ENCODE peak calls at places on chromosomes 2 and 18, in nine cellular contexts. Q is left colon, J is NCI-H460, P is M059J, O is neural progenitor cell, T is GM18507, C is NCI-H1417, W is EL, E is nucleus accumbens. D is an unnamed sample.

GRCh38 chr2:143551946-143552655 is 422.9 kb downstream of the ARHGAP15 start:
- DNase-seq in E (no peak), O (no peak), J (no peak), T (no peak), W (peak; percentile 3), Q (no peak), C (no peak), P (peak; percentile 68), D (no peak)

GRCh38 chr2:14633031-14633430 is 514 bp downstream of the LRATD1 start:
- DNase-seq in P (no peak), Q (no peak), W (peak; percentile 4), T (no peak), O (peak; percentile 28), J (no peak), C (peak; percentile 48), E (no peak), D (peak; percentile 14)

GRCh38 chr18:76953186-76953982 is 131.0 kb downstream of the ZNF236 start:
- DNase-seq in O (no peak), E (no peak), Q (peak; percentile 57), J (no peak), P (no peak), W (no peak), C (peak; percentile 41), T (no peak), D (no peak)

GRCh38 chr2:45946023-45946422 is 294.5 kb downstream of the PRKCE start:
- DNase-seq in P (peak; percentile 99), W (peak; percentile 90), E (no peak), J (no peak), T (no peak), O (no peak), Q (no peak), C (no peak), D (no peak)

GRCh38 chr2:169877406-169877805 is 50.2 kb downstream of the UBR3 start:
- DNase-seq in J (no peak), P (peak; percentile 7), T (no peak), C (no peak), E (no peak), O (no peak), Q (no peak), W (no peak), D (no peak)

GRCh38 chr2:102070058-102070642 is 72.4 kb upstream of the IL1R1 start:
- DNase-seq in J (peak; percentile 83), Q (peak; percentile 79), W (peak; percentile 83), O (no peak), P (peak; percentile 94), E (no peak), T (no peak), C (no peak), D (no peak)

GRCh38 chr2:189506514-189506976 is 65.3 kb downstream of the WDR75 start:
- DNase-seq in W (no peak), T (no peak), J (peak; percentile 17), E (no peak), C (no peak), P (peak; percentile 36), Q (no peak), O (no peak), D (no peak)

GRCh38 chr2:175931751-175932295 is 70.2 kb downstream of the LNPK start:
- DNase-seq in C (no peak), E (no peak), P (peak; percentile 46), T (no peak), O (no peak), Q (no peak), J (no peak), W (peak; percentile 52), D (no peak)

GRCh38 chr2:148538375-148538774 is 106.2 kb upstream of the EPC2 start:
- DNase-seq in T (no peak), O (no peak), E (no peak), P (no peak), J (no peak), Q (no peak), W (no peak), C (no peak), D (no peak)

GRCh38 chr2:31429759-31430438 is 15.4 kb upstream of the XDH start:
- DNase-seq in J (no peak), P (peak; percentile 82), T (no peak), C (no peak), W (no peak), O (no peak), E (no peak), Q (no peak), D (no peak)

GRCh38 chr2:137689549-137689948 is 274.7 kb upstream of the HNMT start:
- DNase-seq in W (peak; percentile 1), E (no peak), Q (no peak), O (no peak), T (no peak), J (no peak), P (no peak), C (no peak), D (no peak)

GRCh38 chr2:143807192-143807591 is 678.0 kb downstream of the ARHGAP15 start:
- DNase-seq in Q (no peak), C (no peak), P (no peak), E (no peak), J (no peak), O (no peak), T (no peak), W (peak; percentile 29), D (no peak)

GRCh38 chr18:29184654-29185053 is 1007.7 kb upstream of the CDH2 start:
- DNase-seq in O (no peak), Q (no peak), E (no peak), P (peak; percentile 48), J (no peak), W (peak; percentile 30), C (no peak), T (no peak), D (no peak)

GRCh38 chr18:26685438-26686173 is 137.3 kb upstream of the KCTD1 start:
- DNase-seq in W (no peak), P (peak; percentile 14), Q (no peak), J (no peak), O (peak; percentile 46), C (no peak), E (no peak), T (no peak), D (peak; percentile 15)

GRCh38 chr2:23484163-23484740 is 99.3 kb downstream of the KLHL29 start:
- DNase-seq in C (no peak), P (no peak), J (no peak), Q (no peak), W (no peak), O (no peak), E (no peak), T (no peak), D (no peak)

GRCh38 chr2:41867553-41867952 is 180.3 kb upstream of the PKDCC start:
- DNase-seq in W (no peak), T (no peak), Q (no peak), P (peak; percentile 27), E (no peak), J (no peak), C (no peak), O (no peak), D (no peak)

GRCh38 chr2:176445831-176446433 is 176.7 kb downstream of the MTX2 start:
- DNase-seq in C (no peak), P (peak; percentile 75), J (no peak), W (peak; percentile 61), E (no peak), O (no peak), T (no peak), Q (no peak), D (no peak)

GRCh38 chr18:3620146-3621119 is 170.5 kb downstream of the TGIF1 start:
- DNase-seq in W (no peak), O (no peak), P (no peak), C (no peak), Q (peak; percentile 20), J (no peak), T (no peak), E (no peak), D (no peak)

GRCh38 chr2:148927010-148927409 is 52.0 kb downstream of the KIF5C start:
- DNase-seq in Q (peak; percentile 53), T (no peak), W (no peak), C (no peak), O (no peak), P (no peak), J (no peak), E (no peak), D (no peak)

GRCh38 chr2:175490306-175490705 is 308.8 kb upstream of the ATP5MC3 start:
- DNase-seq in P (no peak), J (no peak), Q (no peak), O (no peak), C (no peak), E (no peak), W (no peak), T (no peak), D (no peak)

GRCh38 chr2:64371727-64372126 is 82.2 kb upstream of the LGALSL start:
- DNase-seq in P (no peak), E (no peak), T (no peak), O (no peak), W (no peak), J (no peak), Q (no peak), C (no peak), D (no peak)

GRCh38 chr2:167183916-167184315 is 295.6 kb downstream of the XIRP2 start:
- DNase-seq in W (no peak), T (no peak), E (no peak), P (no peak), J (no peak), C (no peak), O (no peak), Q (no peak), D (no peak)

GRCh38 chr2:191020742-191021381 is 6.9 kb upstream of the STAT1 start:
- DNase-seq in W (peak; percentile 77), T (no peak), O (no peak), Q (peak; percentile 36), J (peak; percentile 77), P (peak; percentile 61), E (no peak), C (peak; percentile 17), D (no peak)

GRCh38 chr2:193428336-193428818 is 1233.6 kb upstream of the TMEFF2 start:
- DNase-seq in P (no peak), E (no peak), J (no peak), C (no peak), W (no peak), O (no peak), T (no peak), Q (no peak), D (no peak)

GRCh38 chr2:229943770-229944449 is 21.6 kb downstream of the FBXO36 start:
- DNase-seq in E (no peak), W (no peak), Q (no peak), J (no peak), C (no peak), O (no peak), P (no peak), T (no peak), D (no peak)

GRCh38 chr18:48387300-48387699 is 21.9 kb downstream of the ZBTB7C start:
- DNase-seq in P (no peak), W (no peak), Q (no peak), O (no peak), C (no peak), J (no peak), E (no peak), T (no peak), D (no peak)

GRCh38 chr2:186544255-186544675 is 45.6 kb upstream of the ITGAV start:
- DNase-seq in P (peak; percentile 92), O (peak; percentile 45), Q (no peak), E (no peak), T (no peak), J (peak; percentile 65), W (peak; percentile 93), C (no peak), D (no peak)